ENCODE peak calls at places on chromosome 9, in eight cellular contexts. M, F, H, L, A, J, Y and S are unnamed samples.
A peak's percentile ranks its signal among the peaks of the same experiment; 100 is the strongest.

GRCh38 chr9:134915046-134915930 is 2.4 kb downstream of the FCN1 start:
- DNase-seq in M (no peak), F (no peak), H (no peak), L (peak; percentile 10), A (no peak), J (no peak), Y (no peak), S (no peak)

GRCh38 chr9:129720181-129720864 is 32.5 kb downstream of the PTGES start:
- DNase-seq in M (no peak), F (no peak), H (no peak), L (no peak), A (peak; percentile 32), J (no peak), Y (no peak), S (no peak)

GRCh38 chr9:138072897-138073296 is 195.3 kb downstream of the CACNA1B start:
- DNase-seq in M (no peak), F (no peak), H (peak; percentile 10), L (no peak), A (no peak), J (no peak), Y (no peak), S (peak; percentile 35)

GRCh38 chr9:109956811-109957440 is 176.9 kb downstream of the PALM2AKAP2 start:
- DNase-seq in M (no peak), F (no peak), H (no peak), L (no peak), A (no peak), J (no peak), Y (no peak), S (no peak)

GRCh38 chr9:38274746-38275250 is 117.7 kb upstream of the ALDH1B1 start:
- DNase-seq in M (no peak), F (no peak), H (no peak), L (no peak), A (no peak), J (no peak), Y (no peak), S (no peak)

GRCh38 chr9:28215921-28216320 is 642.6 kb upstream of the C9orf72 start:
- DNase-seq in M (no peak), F (no peak), H (no peak), L (no peak), A (no peak), J (no peak), Y (no peak), S (no peak)

GRCh38 chr9:120534266-120534665 is 45.7 kb downstream of the CDK5RAP2 start:
- DNase-seq in M (no peak), F (no peak), H (no peak), L (no peak), A (no peak), J (no peak), Y (no peak), S (no peak)

GRCh38 chr9:128684325-128685021 is 4.5 kb upstream of the SET start:
- DNase-seq in M (peak; percentile 40), F (peak; percentile 92), H (peak; percentile 89), L (peak; percentile 81), A (peak; percentile 78), J (peak; percentile 87), Y (peak; percentile 86), S (peak; percentile 88)

GRCh38 chr9:106075991-106076390 is 381.6 kb downstream of the TMEM38B start:
- DNase-seq in M (no peak), F (no peak), H (peak; percentile 74), L (no peak), A (no peak), J (no peak), Y (no peak), S (no peak)

GRCh38 chr9:111736714-111737113 is 58.0 kb downstream of the SHOC1 start:
- DNase-seq in M (no peak), F (no peak), H (no peak), L (no peak), A (no peak), J (no peak), Y (no peak), S (no peak)

GRCh38 chr9:113545068-113545467 is 81.5 kb downstream of the RGS3 start:
- DNase-seq in M (no peak), F (no peak), H (no peak), L (no peak), A (no peak), J (peak; percentile 37), Y (no peak), S (no peak)

GRCh38 chr9:3433754-3434153 is 92.0 kb downstream of the RFX3 start:
- DNase-seq in M (no peak), F (no peak), H (no peak), L (no peak), A (no peak), J (no peak), Y (no peak), S (no peak)

GRCh38 chr9:3241290-3241689 is 284.5 kb downstream of the RFX3 start:
- DNase-seq in M (no peak), F (peak; percentile 17), H (no peak), L (no peak), A (no peak), J (no peak), Y (no peak), S (no peak)

GRCh38 chr9:126081746-126082145 is 244.9 kb upstream of the MVB12B start:
- DNase-seq in M (no peak), F (no peak), H (no peak), L (no peak), A (no peak), J (no peak), Y (no peak), S (no peak)

GRCh38 chr9:129310666-129311350 is 132.7 kb upstream of the IER5L start:
- DNase-seq in M (no peak), F (no peak), H (no peak), L (no peak), A (no peak), J (peak; percentile 29), Y (no peak), S (peak; percentile 16)

GRCh38 chr9:94812343-94812742 is 85.8 kb downstream of the AOPEP start:
- DNase-seq in M (no peak), F (no peak), H (peak; percentile 45), L (no peak), A (no peak), J (no peak), Y (no peak), S (no peak)

GRCh38 chr9:94808926-94809700 is 82.6 kb downstream of the AOPEP start:
- DNase-seq in M (no peak), F (no peak), H (no peak), L (no peak), A (no peak), J (no peak), Y (no peak), S (no peak)

GRCh38 chr9:94817291-94818195 is 91.0 kb downstream of the AOPEP start:
- DNase-seq in M (no peak), F (peak; percentile 83), H (no peak), L (no peak), A (no peak), J (no peak), Y (no peak), S (no peak)

GRCh38 chr9:94809778-94810177 is 83.3 kb downstream of the AOPEP start:
- DNase-seq in M (no peak), F (no peak), H (no peak), L (no peak), A (no peak), J (no peak), Y (no peak), S (no peak)

GRCh38 chr9:94813379-94813778 is 86.9 kb downstream of the AOPEP start:
- DNase-seq in M (no peak), F (no peak), H (no peak), L (no peak), A (no peak), J (no peak), Y (no peak), S (no peak)
- TF ChIP-seq POLR2A in M (no peak), F (no peak), H (no peak), L (no peak), A (no peak), J (no peak), Y (no peak), S (no peak)

GRCh38 chr9:114909657-114910056 is 20.7 kb downstream of the TNFSF8 start:
- DNase-seq in M (no peak), F (no peak), H (no peak), L (no peak), A (no peak), J (no peak), Y (no peak), S (no peak)
- TF ChIP-seq CTCF in M (no peak), F (no peak), H (no peak), L (no peak), A (no peak), J (no peak), Y (no peak), S (no peak)

DNA sequence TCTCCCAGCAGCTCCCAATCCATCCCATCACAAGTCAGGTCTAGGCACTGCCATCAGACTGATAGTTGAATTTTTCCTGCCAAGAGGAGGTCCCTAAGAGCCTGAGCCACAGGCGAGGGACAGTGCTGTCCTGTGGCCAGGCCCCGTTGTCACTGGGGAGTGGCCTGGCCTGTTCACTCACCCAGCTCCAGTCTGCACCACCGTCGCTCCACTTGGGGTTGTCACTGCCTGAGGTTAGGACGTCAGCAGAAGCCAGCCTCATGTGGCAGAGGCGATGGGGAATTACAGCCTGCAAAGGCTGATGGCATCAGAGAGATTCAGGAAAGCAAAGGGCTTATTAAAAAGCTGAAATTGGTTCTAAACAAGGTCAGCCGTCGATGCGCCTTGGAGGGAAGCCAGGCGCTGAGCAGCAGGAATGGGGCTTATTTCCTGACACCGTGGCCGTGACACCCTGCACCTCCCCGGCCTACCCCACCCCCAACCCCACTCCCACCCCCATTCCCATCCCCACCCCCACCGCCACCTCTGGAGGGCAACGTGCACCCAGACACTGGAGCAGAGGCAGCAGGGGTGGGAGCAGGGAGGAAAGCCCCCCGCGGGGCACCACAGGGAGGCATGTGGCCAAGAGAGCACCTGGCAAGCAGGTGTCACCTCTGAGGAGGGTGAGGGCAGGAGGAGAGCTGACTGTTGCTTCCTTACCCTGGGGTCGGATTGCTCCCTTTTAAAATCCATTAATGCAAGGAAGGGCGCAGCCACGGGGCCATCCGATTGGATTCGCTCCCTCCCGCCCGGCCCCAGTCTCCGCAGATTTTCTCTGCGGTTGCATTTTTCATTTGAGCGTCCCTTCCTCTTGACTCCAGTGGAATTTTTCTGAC is 3.1 kb upstream of the DBH start:
- DNase-seq in M (no peak), F (no peak), H (no peak), L (no peak), A (no peak), J (no peak), Y (no peak), S (no peak)
- TF ChIP-seq POLR2A in M (no peak), F (no peak), H (no peak), L (no peak), A (no peak), J (no peak), Y (no peak), S (no peak)

DNA sequence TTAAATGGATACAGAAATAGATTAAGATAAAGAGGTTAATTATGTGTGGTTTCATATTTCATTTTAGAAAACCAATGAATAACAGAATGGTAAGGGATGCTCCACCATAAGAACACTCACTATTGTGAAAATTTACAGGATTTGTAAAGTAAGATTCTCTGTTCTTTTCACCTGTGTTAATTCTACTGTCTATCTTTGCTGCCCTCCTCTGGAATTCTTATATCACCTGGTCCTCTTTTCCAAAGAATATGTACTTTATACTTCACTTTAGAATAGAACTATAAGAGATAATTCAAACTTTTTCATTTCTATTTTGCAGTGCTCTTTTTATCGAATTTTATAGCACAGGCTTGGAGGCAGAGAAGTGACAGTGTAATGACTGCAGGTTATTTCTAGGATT is 213.4 kb downstream of the LURAP1L start:
- DNase-seq in M (no peak), F (no peak), H (no peak), L (no peak), A (no peak), J (no peak), Y (no peak), S (no peak)
- TF ChIP-seq CTCF in M (no peak), F (no peak), H (no peak), L (no peak), A (no peak), J (no peak), Y (no peak), S (no peak)

GRCh38 chr9:90894956-90895687 is 93.5 kb downstream of the SYK start:
- DNase-seq in M (no peak), F (peak; percentile 37), H (no peak), L (no peak), A (peak; percentile 10), J (no peak), Y (no peak), S (no peak)
- TF ChIP-seq POLR2A in M (no peak), F (no peak), H (no peak), L (no peak), A (no peak), J (no peak), Y (no peak), S (no peak)